ENCODE peak calls at places on chromosome 12, in seven cellular contexts. One of them, this sample, is unnamed.
A peak's percentile ranks its signal among the peaks of the same experiment; 100 is the strongest.

GRCh38 chr12:41333988-41334387 is 145.9 kb downstream of the PDZRN4 start:
- DNase-seq in gastrocnemius medialis: no peak
- DNase-seq in BE2C: no peak
- DNase-seq in pancreas: no peak
- DNase-seq in EL: no peak
- DNase-seq in smooth muscle cell of the brain vasculature: no peak
- DNase-seq in activated T-cell treated with anti-CD3 and anti-CD28 coated beads for 48 hours: no peak
- DNase-seq in this sample: no peak

GRCh38 chr12:10559241-10559640 is 53.6 kb downstream of the EIF2S3B start:
- DNase-seq in activated T-cell treated with anti-CD3 and anti-CD28 coated beads for 48 hours: no peak
- DNase-seq in smooth muscle cell of the brain vasculature: no peak
- DNase-seq in BE2C: no peak
- DNase-seq in gastrocnemius medialis: no peak
- DNase-seq in EL: no peak
- DNase-seq in pancreas: no peak
- DNase-seq in this sample: no peak

GRCh38 chr12:100566887-100567637 is 6.4 kb upstream of the GAS2L3 start:
- DNase-seq in BE2C: no peak
- DNase-seq in activated T-cell treated with anti-CD3 and anti-CD28 coated beads for 48 hours: no peak
- DNase-seq in gastrocnemius medialis: peak; percentile 32
- DNase-seq in smooth muscle cell of the brain vasculature: no peak
- DNase-seq in EL: peak; percentile 19
- DNase-seq in pancreas: no peak
- DNase-seq in this sample: peak; percentile 50

GRCh38 chr12:49277466-49277865 is 12.6 kb downstream of the TUBA1C start:
- DNase-seq in EL: no peak
- DNase-seq in smooth muscle cell of the brain vasculature: no peak
- DNase-seq in pancreas: no peak
- DNase-seq in gastrocnemius medialis: no peak
- DNase-seq in BE2C: no peak
- DNase-seq in activated T-cell treated with anti-CD3 and anti-CD28 coated beads for 48 hours: no peak
- DNase-seq in this sample: no peak

GRCh38 chr12:3490848-3491382 is at the start of gene PRMT8:
- DNase-seq in BE2C: no peak
- DNase-seq in EL: no peak
- DNase-seq in gastrocnemius medialis: no peak
- DNase-seq in pancreas: peak; percentile 69
- DNase-seq in activated T-cell treated with anti-CD3 and anti-CD28 coated beads for 48 hours: no peak
- DNase-seq in smooth muscle cell of the brain vasculature: no peak
- DNase-seq in this sample: peak; percentile 36

GRCh38 chr12:78359530-78359929 is 505.0 kb upstream of the SYT1 start:
- DNase-seq in pancreas: no peak
- DNase-seq in BE2C: no peak
- DNase-seq in EL: peak; percentile 19
- DNase-seq in smooth muscle cell of the brain vasculature: no peak
- DNase-seq in activated T-cell treated with anti-CD3 and anti-CD28 coated beads for 48 hours: no peak
- DNase-seq in gastrocnemius medialis: no peak
- DNase-seq in this sample: peak; percentile 78

GRCh38 chr12:47757840-47758583 is 668 bp downstream of the RAPGEF3 start:
- DNase-seq in BE2C: no peak
- DNase-seq in activated T-cell treated with anti-CD3 and anti-CD28 coated beads for 48 hours: no peak
- DNase-seq in EL: no peak
- DNase-seq in smooth muscle cell of the brain vasculature: no peak
- DNase-seq in gastrocnemius medialis: no peak
- DNase-seq in pancreas: peak; percentile 83
- DNase-seq in this sample: no peak

GRCh38 chr12:47736877-47737676 is 11.8 kb upstream of the ENDOU start:
- DNase-seq in gastrocnemius medialis: peak; percentile 82
- DNase-seq in pancreas: peak; percentile 96
- DNase-seq in smooth muscle cell of the brain vasculature: peak; percentile 75
- DNase-seq in BE2C: peak; percentile 52
- DNase-seq in activated T-cell treated with anti-CD3 and anti-CD28 coated beads for 48 hours: no peak
- DNase-seq in EL: peak; percentile 74
- DNase-seq in this sample: peak; percentile 78

GRCh38 chr12:91805031-91805430 is 340.6 kb downstream of the BTG1 start:
- DNase-seq in gastrocnemius medialis: no peak
- DNase-seq in activated T-cell treated with anti-CD3 and anti-CD28 coated beads for 48 hours: no peak
- DNase-seq in smooth muscle cell of the brain vasculature: no peak
- DNase-seq in BE2C: no peak
- DNase-seq in pancreas: no peak
- DNase-seq in EL: no peak
- DNase-seq in this sample: no peak

GRCh38 chr12:72053604-72054003 is 115.0 kb downstream of the TPH2 start:
- DNase-seq in EL: peak; percentile 12
- DNase-seq in activated T-cell treated with anti-CD3 and anti-CD28 coated beads for 48 hours: no peak
- DNase-seq in gastrocnemius medialis: no peak
- DNase-seq in pancreas: no peak
- DNase-seq in smooth muscle cell of the brain vasculature: no peak
- DNase-seq in BE2C: no peak
- DNase-seq in this sample: no peak

GRCh38 chr12:68098939-68099338 is 60.6 kb downstream of the IFNG start:
- DNase-seq in smooth muscle cell of the brain vasculature: no peak
- DNase-seq in gastrocnemius medialis: no peak
- DNase-seq in activated T-cell treated with anti-CD3 and anti-CD28 coated beads for 48 hours: no peak
- DNase-seq in EL: no peak
- DNase-seq in pancreas: no peak
- DNase-seq in BE2C: no peak
- DNase-seq in this sample: no peak

GRCh38 chr12:46786774-46787173 is 39.0 kb downstream of the SLC38A4 start:
- DNase-seq in EL: peak; percentile 95
- DNase-seq in BE2C: no peak
- DNase-seq in gastrocnemius medialis: no peak
- DNase-seq in smooth muscle cell of the brain vasculature: no peak
- DNase-seq in activated T-cell treated with anti-CD3 and anti-CD28 coated beads for 48 hours: no peak
- DNase-seq in pancreas: no peak
- DNase-seq in this sample: peak; percentile 68

GRCh38 chr12:122421815-122422737 is at the start of gene CLIP1:
- DNase-seq in EL: peak; percentile 83
- DNase-seq in smooth muscle cell of the brain vasculature: peak; percentile 26
- DNase-seq in gastrocnemius medialis: peak; percentile 83
- DNase-seq in BE2C: peak; percentile 74
- DNase-seq in activated T-cell treated with anti-CD3 and anti-CD28 coated beads for 48 hours: peak; percentile 59
- DNase-seq in pancreas: peak; percentile 89
- DNase-seq in this sample: peak; percentile 88

GRCh38 chr12:115660211-115660805 is 617.2 kb downstream of the MED13L start:
- DNase-seq in gastrocnemius medialis: peak; percentile 35
- DNase-seq in EL: peak; percentile 61
- DNase-seq in activated T-cell treated with anti-CD3 and anti-CD28 coated beads for 48 hours: no peak
- DNase-seq in pancreas: no peak
- DNase-seq in smooth muscle cell of the brain vasculature: no peak
- DNase-seq in BE2C: no peak
- DNase-seq in this sample: peak; percentile 73

GRCh38 chr12:125341422-125341821 is 276.2 kb downstream of the AACS start:
- DNase-seq in gastrocnemius medialis: no peak
- DNase-seq in activated T-cell treated with anti-CD3 and anti-CD28 coated beads for 48 hours: no peak
- DNase-seq in pancreas: no peak
- DNase-seq in EL: no peak
- DNase-seq in BE2C: no peak
- DNase-seq in smooth muscle cell of the brain vasculature: no peak
- DNase-seq in this sample: no peak

GRCh38 chr12:3263939-3264699 is 186.9 kb downstream of the TSPAN9 start:
- DNase-seq in EL: no peak
- DNase-seq in gastrocnemius medialis: no peak
- DNase-seq in smooth muscle cell of the brain vasculature: no peak
- DNase-seq in activated T-cell treated with anti-CD3 and anti-CD28 coated beads for 48 hours: no peak
- DNase-seq in pancreas: no peak
- DNase-seq in BE2C: peak; percentile 88
- DNase-seq in this sample: no peak

GRCh38 chr12:127761880-127762279 is 505.1 kb upstream of the TMEM132C start:
- DNase-seq in pancreas: no peak
- DNase-seq in gastrocnemius medialis: no peak
- DNase-seq in activated T-cell treated with anti-CD3 and anti-CD28 coated beads for 48 hours: no peak
- DNase-seq in smooth muscle cell of the brain vasculature: no peak
- DNase-seq in EL: no peak
- DNase-seq in BE2C: no peak
- DNase-seq in this sample: no peak

GRCh38 chr12:16955083-16955657 is 349.2 kb upstream of the LMO3 start:
- DNase-seq in gastrocnemius medialis: no peak
- DNase-seq in activated T-cell treated with anti-CD3 and anti-CD28 coated beads for 48 hours: no peak
- DNase-seq in EL: no peak
- DNase-seq in pancreas: no peak
- DNase-seq in smooth muscle cell of the brain vasculature: no peak
- DNase-seq in BE2C: no peak
- DNase-seq in this sample: peak; percentile 48

GRCh38 chr12:104467346-104467837 is 10.6 kb downstream of the CHST11 start:
- DNase-seq in BE2C: no peak
- DNase-seq in activated T-cell treated with anti-CD3 and anti-CD28 coated beads for 48 hours: no peak
- DNase-seq in EL: no peak
- DNase-seq in gastrocnemius medialis: no peak
- DNase-seq in pancreas: no peak
- DNase-seq in smooth muscle cell of the brain vasculature: no peak
- DNase-seq in this sample: no peak

GRCh38 chr12:50934371-50934851 is 17.9 kb upstream of the HIGD1C start:
- DNase-seq in pancreas: no peak
- DNase-seq in activated T-cell treated with anti-CD3 and anti-CD28 coated beads for 48 hours: no peak
- DNase-seq in EL: no peak
- DNase-seq in BE2C: no peak
- DNase-seq in gastrocnemius medialis: no peak
- DNase-seq in smooth muscle cell of the brain vasculature: no peak
- DNase-seq in this sample: peak; percentile 18

GRCh38 chr12:91813701-91814100 is 331.9 kb downstream of the BTG1 start:
- DNase-seq in smooth muscle cell of the brain vasculature: no peak
- DNase-seq in activated T-cell treated with anti-CD3 and anti-CD28 coated beads for 48 hours: no peak
- DNase-seq in pancreas: no peak
- DNase-seq in EL: peak; percentile 10
- DNase-seq in BE2C: no peak
- DNase-seq in gastrocnemius medialis: no peak
- DNase-seq in this sample: peak; percentile 61

GRCh38 chr12:68835333-68835908 is 27.4 kb downstream of the MDM2 start:
- DNase-seq in smooth muscle cell of the brain vasculature: no peak
- DNase-seq in EL: no peak
- DNase-seq in activated T-cell treated with anti-CD3 and anti-CD28 coated beads for 48 hours: no peak
- DNase-seq in gastrocnemius medialis: no peak
- DNase-seq in BE2C: peak; percentile 59
- DNase-seq in pancreas: no peak
- DNase-seq in this sample: no peak

GRCh38 chr12:180445-180844 is 33.5 kb downstream of the SLC6A12 start:
- DNase-seq in pancreas: peak; percentile 23
- DNase-seq in smooth muscle cell of the brain vasculature: no peak
- DNase-seq in activated T-cell treated with anti-CD3 and anti-CD28 coated beads for 48 hours: no peak
- DNase-seq in EL: no peak
- DNase-seq in gastrocnemius medialis: peak; percentile 35
- DNase-seq in BE2C: no peak
- DNase-seq in this sample: no peak

GRCh38 chr12:115407036-115407435 is 723.1 kb upstream of the TBX3 start:
- DNase-seq in activated T-cell treated with anti-CD3 and anti-CD28 coated beads for 48 hours: no peak
- DNase-seq in smooth muscle cell of the brain vasculature: no peak
- DNase-seq in pancreas: no peak
- DNase-seq in BE2C: no peak
- DNase-seq in gastrocnemius medialis: no peak
- DNase-seq in EL: no peak
- DNase-seq in this sample: no peak

GRCh38 chr12:40622246-40622838 is 69.9 kb upstream of the CNTN1 start:
- DNase-seq in gastrocnemius medialis: no peak
- DNase-seq in EL: peak; percentile 16
- DNase-seq in pancreas: no peak
- DNase-seq in BE2C: peak; percentile 61
- DNase-seq in smooth muscle cell of the brain vasculature: peak; percentile 4
- DNase-seq in activated T-cell treated with anti-CD3 and anti-CD28 coated beads for 48 hours: peak; percentile 4
- DNase-seq in this sample: peak; percentile 64

GRCh38 chr12:69534389-69534822 is 50.9 kb upstream of the CCT2 start:
- DNase-seq in smooth muscle cell of the brain vasculature: peak; percentile 92
- DNase-seq in activated T-cell treated with anti-CD3 and anti-CD28 coated beads for 48 hours: peak; percentile 9
- DNase-seq in pancreas: no peak
- DNase-seq in BE2C: no peak
- DNase-seq in gastrocnemius medialis: peak; percentile 34
- DNase-seq in EL: peak; percentile 98
- DNase-seq in this sample: peak; percentile 99

GRCh38 chr12:113587720-113588119 is 116.0 kb upstream of the LHX5 start:
- DNase-seq in EL: no peak
- DNase-seq in activated T-cell treated with anti-CD3 and anti-CD28 coated beads for 48 hours: no peak
- DNase-seq in pancreas: no peak
- DNase-seq in smooth muscle cell of the brain vasculature: no peak
- DNase-seq in gastrocnemius medialis: no peak
- DNase-seq in BE2C: no peak
- DNase-seq in this sample: no peak